ENCODE peak calls at places on chromosomes 13 and 19, in six cellular contexts. G is esophagus muscularis mucosa, A is cardiac muscle cell, U is heart right ventricle, Y is GM12865, X is AG04449. M is an unnamed sample.

GRCh38 chr13:64248371-64249065 is 2832.9 kb upstream of the PCDH20 start:
- DNase-seq in G (no peak), A (no peak), U (no peak), Y (no peak), X (peak), M (no peak)

GRCh38 chr19:11247391-11247790 is 8.0 kb downstream of the ANGPTL8 start:
- DNase-seq in G (no peak), A (no peak), U (peak), Y (no peak), X (no peak), M (no peak)

GRCh38 chr13:27269114-27269665 is 1.4 kb upstream of the RASL11A start:
- DNase-seq in G (no peak), A (no peak), U (no peak), Y (no peak), X (no peak), M (no peak)

GRCh38 chr13:51303063-51303552 is 36.4 kb upstream of the SERPINE3 start:
- DNase-seq in G (no peak), A (peak), U (no peak), Y (no peak), X (no peak), M (no peak)

GRCh38 chr19:29674374-29675119 is 9.3 kb downstream of the PLEKHF1 start:
- DNase-seq in G (no peak), A (no peak), U (no peak), Y (no peak), X (no peak), M (no peak)

GRCh38 chr13:32415019-32415418 is 12.9 kb downstream of the N4BP2L1 start:
- DNase-seq in G (no peak), A (no peak), U (no peak), Y (peak), X (no peak), M (no peak)

GRCh38 chr13:26280295-26280694 is 26.4 kb downstream of the CDK8 start:
- DNase-seq in G (no peak), A (no peak), U (no peak), Y (no peak), X (peak), M (peak)

GRCh38 chr13:85896516-85897450 is 97.6 kb upstream of the SLITRK6 start:
- DNase-seq in G (no peak), A (no peak), U (no peak), Y (no peak), X (no peak), M (no peak)

GRCh38 chr13:29679357-29680050 is 84.0 kb upstream of the SLC7A1 start:
- DNase-seq in G (no peak), A (no peak), U (peak), Y (no peak), X (no peak), M (no peak)

GRCh38 chr19:51904331-51905165 is at the start of gene ZNF649:
- DNase-seq in G (peak), A (peak), U (peak), Y (peak), X (peak), M (peak)

GRCh38 chr19:40596608-40597328 is 4.4 kb upstream of the LTBP4 start:
- DNase-seq in G (no peak), A (peak), U (peak), Y (no peak), X (no peak), M (no peak)

GRCh38 chr19:18745012-18745735 is 45.9 kb downstream of the COMP start:
- DNase-seq in G (no peak), A (no peak), U (no peak), Y (no peak), X (no peak), M (no peak)

GRCh38 chr13:40996433-40997095 is 22.6 kb downstream of the ELF1 start:
- DNase-seq in G (no peak), A (no peak), U (no peak), Y (no peak), X (no peak), M (no peak)

GRCh38 chr19:1811472-1811894 is 593 bp downstream of the ATP8B3 start:
- DNase-seq in G (no peak), A (peak), U (peak), Y (no peak), X (no peak), M (peak)

GRCh38 chr13:28744091-28744536 is 25.3 kb upstream of the SLC46A3 start:
- DNase-seq in G (no peak), A (no peak), U (no peak), Y (no peak), X (no peak), M (peak)

GRCh38 chr19:48656840-48657474 is 11.0 kb upstream of the CA11 start:
- DNase-seq in G (no peak), A (no peak), U (no peak), Y (no peak), X (peak), M (peak)

GRCh38 chr19:19275166-19275565 is 2.1 kb upstream of the TM6SF2 start:
- DNase-seq in G (no peak), A (no peak), U (no peak), Y (no peak), X (no peak), M (no peak)

GRCh38 chr19:33134571-33135041 is 2.7 kb downstream of the WDR88 start:
- DNase-seq in G (no peak), A (no peak), U (no peak), Y (no peak), X (no peak), M (no peak)

GRCh38 chr19:44807162-44807561 is 1.7 kb upstream of the BCAM start:
- DNase-seq in G (no peak), A (no peak), U (no peak), Y (no peak), X (no peak), M (no peak)

GRCh38 chr13:41766439-41766838 is 194.5 kb downstream of the VWA8 start:
- DNase-seq in G (no peak), A (no peak), U (no peak), Y (no peak), X (no peak), M (no peak)

GRCh38 chr13:28744656-28745055 is 25.9 kb upstream of the SLC46A3 start:
- DNase-seq in G (no peak), A (no peak), U (no peak), Y (no peak), X (no peak), M (no peak)

GRCh38 chr19:35349614-35350521 is 2.2 kb downstream of the FFAR1 start:
- DNase-seq in G (peak), A (no peak), U (no peak), Y (peak), X (no peak), M (no peak)

GRCh38 chr19:45591004-45591637 is 6.5 kb upstream of the OPA3 start:
- DNase-seq in G (no peak), A (peak), U (no peak), Y (peak), X (no peak), M (no peak)

GRCh38 chr13:30341815-30342570 is 34.6 kb upstream of the KATNAL1 start:
- DNase-seq in G (no peak), A (peak), U (peak), Y (no peak), X (peak), M (peak)

GRCh38 chr13:67614013-67614412 is 383.9 kb upstream of the PCDH9 start:
- DNase-seq in G (no peak), A (no peak), U (no peak), Y (no peak), X (no peak), M (no peak)

GRCh38 chr19:47560999-47561398 is 11.9 kb downstream of the ZNF541 start:
- DNase-seq in G (no peak), A (no peak), U (no peak), Y (peak), X (no peak), M (no peak)

GRCh38 chr13:66933527-66933926 is 296.6 kb downstream of the PCDH9 start:
- DNase-seq in G (no peak), A (no peak), U (no peak), Y (no peak), X (no peak), M (no peak)

GRCh38 chr13:57630661-57631606 is 610 bp upstream of the PCDH17 start:
- DNase-seq in G (no peak), A (peak), U (no peak), Y (no peak), X (no peak), M (peak)

GRCh38 chr13:43686557-43686956 is 100.2 kb downstream of the ENOX1 start:
- DNase-seq in G (no peak), A (no peak), U (peak), Y (no peak), X (peak), M (peak)

GRCh38 chr19:19964416-19964815 is 63.7 kb downstream of the ZNF93 start:
- DNase-seq in G (peak), A (no peak), U (no peak), Y (no peak), X (no peak), M (no peak)

GRCh38 chr19:4066176-4066606 is 508 bp downstream of the ZBTB7A start:
- DNase-seq in G (no peak), A (no peak), U (peak), Y (no peak), X (no peak), M (no peak)

GRCh38 chr19:273393-273792 is 17.8 kb downstream of the PLPP2 start:
- DNase-seq in G (no peak), A (no peak), U (no peak), Y (no peak), X (no peak), M (no peak)

GRCh38 chr19:29596885-29597525 is 9.1 kb upstream of the POP4 start:
- DNase-seq in G (no peak), A (peak), U (no peak), Y (no peak), X (no peak), M (peak)

GRCh38 chr13:48251616-48252081 is 18.6 kb downstream of the ITM2B start:
- DNase-seq in G (no peak), A (no peak), U (no peak), Y (no peak), X (peak), M (no peak)

GRCh38 chr13:27295096-27295495 is 24.5 kb downstream of the RASL11A start:
- DNase-seq in G (no peak), A (no peak), U (no peak), Y (no peak), X (no peak), M (no peak)

GRCh38 chr13:32206097-32206740 is 108.9 kb downstream of the ZAR1L start:
- DNase-seq in G (peak), A (no peak), U (no peak), Y (no peak), X (no peak), M (no peak)

GRCh38 chr19:38735257-38735686 is 9.0 kb downstream of the CAPN12 start:
- DNase-seq in G (no peak), A (peak), U (peak), Y (peak), X (no peak), M (no peak)

GRCh38 chr19:778910-779653 is 18.2 kb upstream of the PTBP1 start:
- DNase-seq in G (no peak), A (no peak), U (no peak), Y (no peak), X (peak), M (peak)

GRCh38 chr13:93227906-93228801 is 1.5 kb downstream of the GPC6 start:
- DNase-seq in G (no peak), A (peak), U (peak), Y (no peak), X (no peak), M (peak)

GRCh38 chr13:93233997-93234416 is 7.4 kb downstream of the GPC6 start:
- DNase-seq in G (no peak), A (no peak), U (no peak), Y (peak), X (no peak), M (no peak)

GRCh38 chr13:93227280-93227905 is 786 bp downstream of the GPC6 start:
- DNase-seq in G (no peak), A (peak), U (no peak), Y (no peak), X (no peak), M (peak)

GRCh38 chr13:93231867-93232266 is 5.3 kb downstream of the GPC6 start:
- DNase-seq in G (no peak), A (no peak), U (no peak), Y (no peak), X (no peak), M (no peak)

GRCh38 chr13:93230466-93230865 is 3.9 kb downstream of the GPC6 start:
- DNase-seq in G (no peak), A (no peak), U (no peak), Y (no peak), X (no peak), M (no peak)
- H3K4me3 ChIP-seq in G (no peak), A (no peak), U (no peak), Y (no peak), X (no peak), M (peak)

DNA sequence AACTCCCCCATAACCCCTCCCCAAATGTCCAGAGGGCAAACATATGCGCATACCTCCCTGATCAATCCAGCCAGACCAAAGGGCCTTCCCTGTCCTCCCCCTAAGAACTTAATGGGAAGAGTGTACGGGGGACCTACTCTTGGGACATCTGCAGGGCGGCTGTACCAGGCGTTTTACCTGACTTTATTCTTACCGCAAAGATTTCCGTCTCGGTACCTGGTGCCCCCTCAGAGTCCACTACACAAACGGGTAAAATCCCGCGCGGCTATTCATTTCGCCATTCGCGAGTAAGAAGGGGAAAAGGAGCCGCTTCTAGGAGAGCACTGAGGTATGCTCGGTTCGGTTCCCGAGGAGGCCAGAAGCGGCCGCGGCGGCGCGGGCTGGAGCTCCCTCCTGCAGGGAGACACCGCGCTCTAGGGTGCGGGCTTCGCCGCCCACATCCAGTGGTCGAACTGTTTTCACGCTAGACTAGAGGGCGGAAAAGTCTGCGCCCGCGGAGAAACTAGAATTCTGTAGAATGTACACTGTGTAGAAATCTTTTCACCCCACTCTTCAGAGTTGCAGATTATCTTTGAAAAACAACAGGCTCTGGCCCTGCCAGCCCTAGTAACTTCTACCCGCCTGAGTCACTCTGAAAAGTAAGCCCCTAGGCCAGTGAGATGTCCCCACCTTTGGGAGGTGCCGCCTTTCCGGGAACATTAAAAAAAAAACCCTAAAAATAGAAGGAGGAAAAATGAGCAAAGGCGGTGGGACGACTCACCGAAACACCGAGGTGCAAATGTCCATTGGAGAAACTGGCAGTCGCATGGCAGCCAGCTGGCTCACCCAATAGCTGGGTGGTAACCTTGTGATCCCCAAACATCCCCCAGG is 3.8 kb upstream of the TSHZ3 start:
- DNase-seq in G (no peak), A (no peak), U (no peak), Y (no peak), X (no peak), M (no peak)
- H3K4me3 ChIP-seq in G (no peak), A (no peak), U (no peak), Y (no peak), X (no peak), M (no peak)

GRCh38 chr19:7873304-7874079 is 698 bp downstream of the PRR36 start:
- DNase-seq in G (no peak), A (peak), U (no peak), Y (no peak), X (no peak), M (no peak)
- H3K4me3 ChIP-seq in G (peak), A (peak), U (peak), Y (no peak), X (no peak), M (no peak)

GRCh38 chr13:33787051-33787591 is 30.8 kb upstream of the RFC3 start:
- DNase-seq in G (no peak), A (no peak), U (no peak), Y (peak), X (no peak), M (no peak)
- H3K4me3 ChIP-seq in G (peak), A (no peak), U (peak), Y (peak), X (no peak), M (peak)

GRCh38 chr19:55382522-55383054 is 1.5 kb downstream of the TMEM238 start:
- DNase-seq in G (no peak), A (no peak), U (no peak), Y (no peak), X (no peak), M (no peak)
- H3K4me3 ChIP-seq in G (no peak), A (no peak), U (no peak), Y (peak), X (no peak), M (no peak)

DNA sequence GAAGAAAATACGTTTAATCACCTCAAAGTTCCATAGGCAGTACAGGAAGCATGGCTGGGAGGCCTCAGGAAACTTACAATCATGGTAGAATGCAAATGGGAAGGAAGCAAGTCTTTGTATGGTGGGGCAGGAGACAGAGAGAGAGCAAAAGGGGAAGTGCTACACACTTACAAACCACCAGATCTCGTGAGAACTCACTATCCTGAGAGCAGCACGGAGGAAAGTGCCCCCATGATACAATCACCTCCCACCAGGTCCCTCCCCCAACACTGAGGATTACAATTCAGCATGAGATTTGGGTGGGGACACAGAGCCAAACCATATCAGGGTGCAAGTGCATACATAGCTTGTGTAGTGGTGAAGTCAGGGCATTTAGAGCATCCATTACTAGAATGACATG is 92.3 kb upstream of the ANKRD10 start:
- DNase-seq in G (no peak), A (no peak), U (no peak), Y (peak), X (no peak), M (peak)
- H3K4me3 ChIP-seq in G (peak), A (no peak), U (no peak), Y (no peak), X (no peak), M (no peak)

M was measured in brain microvascular endothelial cell.